ENCODE peak calls at places on chromosomes 16 and 17, in four cellular contexts. O is vagina, Y is GM23338, C is prostate gland. P is an unnamed sample.

GRCh38 chr16:74601131-74601871 is 5.6 kb downstream of the GLG1 start:
- DNase-seq in O (no peak), Y (no peak), C (no peak), P (no peak)

GRCh38 chr17:2542456-2542855 is 30.8 kb upstream of the METTL16 start:
- DNase-seq in O (no peak), Y (no peak), C (no peak), P (no peak)

GRCh38 chr16:46974352-46974751 is 878 bp upstream of the DNAJA2 start:
- DNase-seq in O (no peak), Y (peak), C (no peak), P (no peak)

GRCh38 chr17:51044964-51045363 is 75.7 kb downstream of the SPAG9 start:
- DNase-seq in O (no peak), Y (no peak), C (no peak), P (no peak)

GRCh38 chr17:42131971-42132370 is 9.4 kb downstream of the HSPB9 start:
- DNase-seq in O (no peak), Y (no peak), C (no peak), P (no peak)

GRCh38 chr17:37824534-37825485 is 80.0 kb upstream of the HNF1B start:
- DNase-seq in O (no peak), Y (peak), C (no peak), P (no peak)

GRCh38 chr16:73713301-73713700 is 583.3 kb upstream of the PSMD7 start:
- DNase-seq in O (no peak), Y (no peak), C (no peak), P (no peak)

GRCh38 chr16:48597563-48598392 is 12.2 kb downstream of the N4BP1 start:
- DNase-seq in O (no peak), Y (no peak), C (no peak), P (no peak)

GRCh38 chr16:24909856-24910255 is 64.1 kb downstream of the SLC5A11 start:
- DNase-seq in O (no peak), Y (no peak), C (no peak), P (no peak)

GRCh38 chr17:549197-550040 is 165.2 kb downstream of the VPS53 start:
- DNase-seq in O (no peak), Y (no peak), C (no peak), P (no peak)

GRCh38 chr17:65385071-65385470 is 176.4 kb downstream of the AXIN2 start:
- DNase-seq in O (no peak), Y (no peak), C (no peak), P (no peak)

GRCh38 chr17:79305831-79306687 is 231.4 kb downstream of the ENGASE start:
- DNase-seq in O (no peak), Y (no peak), C (peak), P (no peak)

GRCh38 chr17:41762841-41763240 is 23.7 kb downstream of the JUP start:
- DNase-seq in O (no peak), Y (no peak), C (no peak), P (no peak)

GRCh38 chr17:71163121-71163812 is 957.6 kb upstream of the SOX9 start:
- DNase-seq in O (no peak), Y (no peak), C (peak), P (no peak)

GRCh38 chr17:29032798-29033197 is 10.1 kb upstream of the PIPOX start:
- DNase-seq in O (no peak), Y (peak), C (no peak), P (no peak)

GRCh38 chr16:21260870-21261791 is 17.0 kb downstream of the CRYM start:
- DNase-seq in O (no peak), Y (no peak), C (no peak), P (no peak)

GRCh38 chr16:86089986-86090385 is 191.0 kb downstream of the IRF8 start:
- DNase-seq in O (no peak), Y (no peak), C (no peak), P (peak)

GRCh38 chr17:81237591-81238489 is 1.0 kb downstream of the TEPSIN start:
- DNase-seq in O (no peak), Y (no peak), C (no peak), P (no peak)

GRCh38 chr16:12815361-12815760 is 11.7 kb upstream of the CPPED1 start:
- DNase-seq in O (no peak), Y (no peak), C (no peak), P (no peak)

GRCh38 chr16:89695086-89695874 is 6.2 kb downstream of the SPATA2L start:
- DNase-seq in O (no peak), Y (no peak), C (no peak), P (no peak)

GRCh38 chr17:46063239-46063638 is 64.2 kb downstream of the STH start:
- DNase-seq in O (no peak), Y (no peak), C (no peak), P (no peak)

GRCh38 chr16:54930034-54930938 is at the start of gene IRX5:
- DNase-seq in O (no peak), Y (peak), C (peak), P (peak)

GRCh38 chr17:28228109-28228840 is 90.7 kb upstream of the TMEM97 start:
- DNase-seq in O (no peak), Y (peak), C (no peak), P (no peak)

GRCh38 chr17:78621720-78622490 is 44.7 kb upstream of the DNAH17 start:
- DNase-seq in O (no peak), Y (no peak), C (no peak), P (no peak)

GRCh38 chr17:38727661-38728220 is 2.4 kb upstream of the CISD3 start:
- DNase-seq in O (no peak), Y (no peak), C (no peak), P (no peak)

GRCh38 chr17:83052241-83052564 is 27.2 kb upstream of the METRNL start:
- DNase-seq in O (no peak), Y (no peak), C (no peak), P (no peak)

GRCh38 chr17:17737938-17738894 is 57.0 kb downstream of the RAI1 start:
- DNase-seq in O (no peak), Y (peak), C (peak), P (no peak)

GRCh38 chr17:59483860-59484259 is 81.5 kb upstream of the DHX40 start:
- DNase-seq in O (no peak), Y (no peak), C (no peak), P (no peak)

GRCh38 chr17:79997004-79997673 is 38.5 kb downstream of the TBC1D16 start:
- DNase-seq in O (no peak), Y (no peak), C (no peak), P (no peak)

GRCh38 chr16:49399594-49400364 is 26.2 kb downstream of the C16orf78 start:
- DNase-seq in O (peak), Y (no peak), C (no peak), P (peak)

GRCh38 chr16:67543582-67543981 is 15.0 kb downstream of the RIPOR1 start:
- DNase-seq in O (no peak), Y (no peak), C (no peak), P (peak)

GRCh38 chr16:69494993-69495392 is 70.6 kb downstream of the CYB5B start:
- DNase-seq in O (no peak), Y (peak), C (no peak), P (no peak)

GRCh38 chr17:2266045-2266864 is 37.3 kb downstream of the SMG6 start:
- DNase-seq in O (no peak), Y (no peak), C (no peak), P (no peak)

GRCh38 chr16:72014675-72015074 is 6.1 kb downstream of the DHODH start:
- DNase-seq in O (no peak), Y (no peak), C (no peak), P (no peak)

GRCh38 chr16:22427556-22427955 is 53.1 kb upstream of the CDR2 start:
- DNase-seq in O (no peak), Y (no peak), C (no peak), P (no peak)

GRCh38 chr17:61291457-61292311 is 108.0 kb upstream of the TBX2 start:
- DNase-seq in O (no peak), Y (no peak), C (peak), P (no peak)
- TF ChIP-seq POLR2AphosphoS5 in O (no peak), Y (no peak), C (peak), P (no peak)

GRCh38 chr16:3713587-3714242 is 3.6 kb downstream of the TRAP1 start:
- DNase-seq in O (no peak), Y (no peak), C (no peak), P (no peak)
- TF ChIP-seq POLR2AphosphoS5 in O (no peak), Y (no peak), C (no peak), P (no peak)

DNA sequence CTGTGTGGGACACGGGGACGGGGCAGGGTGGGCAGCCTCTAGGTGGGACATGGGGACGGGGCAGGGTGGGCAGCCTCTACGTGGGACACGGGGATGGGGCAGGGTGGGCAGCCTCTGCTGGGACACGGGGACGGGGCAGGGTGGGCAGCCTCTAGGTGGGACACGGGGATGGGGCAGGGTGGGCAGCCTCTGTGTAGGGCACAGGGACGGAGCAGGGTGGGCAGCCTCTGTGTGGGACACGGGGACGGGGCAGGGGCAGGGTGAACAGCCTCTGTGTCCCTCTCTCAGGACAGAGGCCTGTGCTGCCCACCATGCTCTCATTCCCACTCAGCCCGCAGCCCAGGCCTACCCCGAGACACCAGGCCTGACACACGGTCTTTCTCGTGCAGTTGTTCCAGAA is 16.9 kb upstream of the MRPL38 start:
- DNase-seq in O (no peak), Y (no peak), C (no peak), P (no peak)
- TF ChIP-seq POLR2AphosphoS5 in O (no peak), Y (no peak), C (no peak), P (no peak)

GRCh38 chr16:81614171-81614570 is 164.9 kb upstream of the PLCG2 start:
- DNase-seq in O (no peak), Y (no peak), C (no peak), P (no peak)

GRCh38 chr16:81610936-81611335 is 166.3 kb downstream of the CMIP start:
- DNase-seq in O (no peak), Y (no peak), C (no peak), P (no peak)

GRCh38 chr16:81611721-81612120 is 167.1 kb downstream of the CMIP start:
- DNase-seq in O (no peak), Y (no peak), C (no peak), P (no peak)

GRCh38 chr16:81614654-81615359 is 164.3 kb upstream of the PLCG2 start:
- DNase-seq in O (no peak), Y (no peak), C (no peak), P (no peak)

DNA sequence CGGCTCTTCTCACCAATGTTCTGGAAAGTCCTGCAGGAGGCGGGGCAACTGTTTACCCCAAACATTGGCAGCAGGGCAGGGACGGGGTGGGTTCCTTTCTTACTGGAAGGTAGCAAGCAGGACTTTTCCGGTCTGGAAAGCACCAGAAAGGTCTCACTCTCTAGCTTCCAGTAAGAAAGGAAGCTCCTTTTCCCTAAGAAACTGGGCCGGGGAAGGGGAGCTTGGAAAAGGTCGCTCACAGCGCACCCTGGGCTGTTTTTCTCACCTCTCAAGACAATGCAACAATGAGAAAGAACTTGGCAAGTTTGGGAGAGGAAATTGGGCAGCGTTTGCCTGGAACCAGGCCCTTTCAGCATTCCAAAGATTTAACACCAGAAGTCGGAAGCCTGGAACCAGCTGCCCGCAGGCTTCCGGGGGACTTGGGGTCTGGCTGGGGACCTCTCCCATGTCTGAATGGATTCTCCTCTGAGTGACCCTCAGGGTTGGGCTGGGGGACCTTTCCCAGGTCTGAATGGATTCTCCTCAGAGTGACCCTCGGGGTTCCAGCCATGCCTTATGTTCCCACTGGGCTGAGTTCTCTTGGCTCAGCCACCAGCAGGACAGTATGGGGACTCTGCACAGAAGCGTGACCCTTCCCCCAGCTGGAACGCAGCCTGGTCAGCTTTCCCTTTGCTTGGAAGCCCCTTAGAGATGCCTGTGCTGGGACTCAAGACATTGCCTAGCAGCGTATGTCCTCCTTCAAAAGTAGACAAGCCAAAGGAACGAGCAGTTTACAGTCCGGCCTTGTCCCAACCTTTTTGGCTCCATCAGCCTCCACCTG is 166.5 kb upstream of the PLCG2 start:
- DNase-seq in O (no peak), Y (no peak), C (peak), P (no peak)
- TF ChIP-seq POLR2AphosphoS5 in O (peak), Y (no peak), C (peak), P (no peak)

GRCh38 chr17:48623583-48623982 is 2.6 kb downstream of the HOXB9 start:
- DNase-seq in O (no peak), Y (no peak), C (no peak), P (no peak)

GRCh38 chr17:48625502-48626201 is 506 bp downstream of the HOXB9 start:
- DNase-seq in O (no peak), Y (peak), C (peak), P (peak)

GRCh38 chr17:48624544-48625501 is 1.3 kb downstream of the HOXB9 start:
- DNase-seq in O (no peak), Y (peak), C (no peak), P (no peak)

GRCh38 chr17:48622857-48623256 is 3.3 kb downstream of the HOXB9 start:
- DNase-seq in O (no peak), Y (no peak), C (no peak), P (no peak)

DNA sequence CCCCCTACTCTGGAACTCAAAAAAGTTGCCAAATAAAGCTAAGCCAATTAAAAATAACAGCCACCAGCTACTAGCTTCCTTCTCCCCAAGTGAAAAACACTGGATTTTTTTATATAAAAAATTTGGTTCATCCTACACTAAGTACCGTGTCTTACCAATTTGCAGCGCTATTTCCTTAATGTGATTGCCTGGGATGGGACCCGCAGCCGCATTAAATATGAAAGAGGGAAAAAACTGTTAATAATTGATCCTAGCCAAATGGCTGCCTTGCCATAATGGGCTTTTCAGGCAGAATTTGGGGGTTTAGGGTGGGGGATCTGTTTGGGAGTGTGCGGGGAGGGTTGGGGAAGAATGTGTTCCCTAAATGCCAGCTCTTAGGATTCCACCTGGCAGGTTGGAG is 2.0 kb downstream of the HOXB9 start:
- DNase-seq in O (no peak), Y (no peak), C (no peak), P (no peak)
- TF ChIP-seq POLR2AphosphoS5 in O (no peak), Y (no peak), C (no peak), P (no peak)

DNA sequence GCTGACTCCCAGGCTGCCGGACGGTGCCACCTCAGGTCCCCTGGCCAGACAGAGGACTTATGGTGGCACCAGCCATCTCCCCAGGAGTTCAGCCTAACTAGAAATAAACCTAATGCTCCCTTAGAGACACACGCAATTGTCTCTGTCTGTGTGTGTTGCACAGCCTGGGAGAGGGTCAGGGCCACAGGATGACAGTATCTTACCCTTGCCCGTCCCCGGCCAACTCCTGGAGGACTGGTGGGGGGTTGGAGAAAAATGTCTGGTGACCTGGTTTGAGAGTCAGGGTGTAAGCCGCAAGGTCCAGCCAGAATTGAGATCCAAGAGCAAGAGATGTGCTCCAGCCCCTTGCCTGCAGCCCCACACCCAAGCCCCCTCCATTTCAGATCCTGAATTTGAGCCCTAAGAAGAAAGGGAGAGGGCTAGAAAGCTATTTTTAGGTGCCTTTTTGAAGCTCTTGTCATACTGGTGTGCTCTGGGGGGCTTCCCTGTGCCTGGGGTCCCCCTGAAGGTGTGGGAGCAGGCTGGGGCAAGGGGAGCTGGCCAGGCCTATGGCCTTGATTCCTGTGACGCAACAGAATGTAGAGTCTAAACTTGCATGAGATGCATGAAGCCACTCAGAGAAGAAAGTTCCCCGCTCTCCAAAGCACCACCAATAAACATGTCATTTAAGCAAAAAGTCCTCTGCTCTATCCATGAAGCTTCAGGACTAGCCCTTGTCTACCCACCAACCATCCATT is 12.9 kb downstream of the ZNF319 start:
- DNase-seq in O (no peak), Y (no peak), C (no peak), P (no peak)
- TF ChIP-seq POLR2AphosphoS5 in O (no peak), Y (no peak), C (no peak), P (no peak)

DNA sequence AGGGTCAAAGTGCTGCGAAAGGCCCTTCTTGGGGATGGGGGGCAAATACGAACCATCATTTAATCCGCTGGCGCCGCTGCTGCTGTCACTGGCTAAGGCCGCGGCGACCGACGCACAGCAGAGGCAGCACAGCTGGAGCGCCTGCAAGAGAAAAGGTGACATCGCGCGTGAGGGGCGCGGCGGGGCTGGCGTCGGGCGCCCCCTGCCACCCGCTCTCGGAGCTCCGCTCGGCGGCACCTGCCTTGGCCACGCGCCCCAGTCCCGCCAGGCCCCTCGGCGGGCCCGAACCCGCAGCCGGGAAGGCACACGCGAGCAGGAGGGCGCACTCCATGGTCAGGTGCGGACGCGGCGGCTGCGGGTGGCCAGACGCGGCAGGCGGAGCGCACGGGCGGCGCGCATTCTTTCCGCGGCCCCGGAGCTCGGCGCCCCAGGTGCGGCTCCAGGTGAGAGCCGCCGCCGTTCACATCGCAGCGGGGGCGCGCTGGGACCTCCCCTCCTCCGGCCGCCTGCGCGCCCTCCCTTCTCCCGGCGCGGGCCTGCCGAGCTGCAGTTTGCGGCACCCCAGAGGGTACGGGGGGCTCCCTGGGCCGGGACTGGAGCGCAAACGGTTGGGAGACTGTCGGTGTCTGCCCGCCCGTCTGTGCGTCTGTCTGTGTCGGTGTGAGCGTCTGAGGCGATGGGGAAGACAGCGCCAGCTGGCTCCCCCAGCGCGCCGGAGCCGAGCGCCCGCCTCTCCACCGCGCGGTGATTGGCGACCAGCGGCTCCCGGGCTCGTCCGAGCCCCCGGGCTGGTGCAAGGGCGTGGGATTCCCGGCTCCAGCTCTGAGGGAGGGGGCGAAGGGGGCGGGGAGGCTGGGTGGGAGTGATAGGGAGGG is at the start of gene ADAMTS18:
- DNase-seq in O (no peak), Y (peak), C (no peak), P (no peak)
- TF ChIP-seq POLR2AphosphoS5 in O (no peak), Y (no peak), C (no peak), P (no peak)

GRCh38 chr17:8745586-8746500 is 1.2 kb upstream of the CCDC42 start:
- DNase-seq in O (peak), Y (peak), C (peak), P (peak)
- TF ChIP-seq POLR2AphosphoS5 in O (no peak), Y (no peak), C (no peak), P (no peak)